ENCODE peak calls at places on chromosomes 12 and 14, in five cellular contexts. One of them, this sample, is unnamed.

GRCh38 chr12:52050116-52050770 is 999 bp upstream of the NR4A1 start:
- DNase-seq in cardiac fibroblast: peak; percentile 48
- DNase-seq in epithelial cell of esophagus: no peak
- DNase-seq in thoracic aorta: no peak
- DNase-seq in GM20000: no peak
- DNase-seq in this sample: peak; percentile 56

GRCh38 chr12:27866382-27867101 is 86.5 kb upstream of the MANSC4 start:
- DNase-seq in cardiac fibroblast: peak; percentile 88
- DNase-seq in epithelial cell of esophagus: peak; percentile 66
- DNase-seq in thoracic aorta: no peak
- DNase-seq in GM20000: no peak
- DNase-seq in this sample: peak; percentile 79

GRCh38 chr12:10169094-10169493 is 2.8 kb downstream of the OLR1 start:
- DNase-seq in cardiac fibroblast: peak; percentile 7
- DNase-seq in epithelial cell of esophagus: no peak
- DNase-seq in thoracic aorta: no peak
- DNase-seq in GM20000: no peak
- DNase-seq in this sample: no peak

GRCh38 chr12:4996714-4997113 is 47.0 kb upstream of the KCNA5 start:
- DNase-seq in cardiac fibroblast: no peak
- DNase-seq in epithelial cell of esophagus: no peak
- DNase-seq in thoracic aorta: no peak
- DNase-seq in GM20000: no peak
- DNase-seq in this sample: no peak

GRCh38 chr14:73365727-73366126 is 92.6 kb downstream of the NUMB start:
- DNase-seq in cardiac fibroblast: peak; percentile 5
- DNase-seq in epithelial cell of esophagus: no peak
- DNase-seq in thoracic aorta: no peak
- DNase-seq in GM20000: no peak
- DNase-seq in this sample: no peak

GRCh38 chr12:8914716-8915526 is 612 bp downstream of the PHC1 start:
- DNase-seq in cardiac fibroblast: peak; percentile 60
- DNase-seq in epithelial cell of esophagus: peak; percentile 72
- DNase-seq in thoracic aorta: no peak
- DNase-seq in GM20000: peak; percentile 85
- DNase-seq in this sample: peak; percentile 61

GRCh38 chr14:106493962-106494823 is 967.8 kb downstream of the TMEM121 start:
- DNase-seq in cardiac fibroblast: no peak
- DNase-seq in epithelial cell of esophagus: no peak
- DNase-seq in thoracic aorta: no peak
- DNase-seq in GM20000: no peak
- DNase-seq in this sample: no peak

GRCh38 chr14:55121628-55122440 is 7.2 kb upstream of the LGALS3 start:
- DNase-seq in cardiac fibroblast: no peak
- DNase-seq in epithelial cell of esophagus: no peak
- DNase-seq in thoracic aorta: no peak
- DNase-seq in GM20000: no peak
- DNase-seq in this sample: no peak

GRCh38 chr12:42259699-42260098 is 21.7 kb upstream of the YAF2 start:
- DNase-seq in cardiac fibroblast: no peak
- DNase-seq in epithelial cell of esophagus: no peak
- DNase-seq in thoracic aorta: no peak
- DNase-seq in GM20000: no peak
- DNase-seq in this sample: no peak

GRCh38 chr12:119412811-119413794 is 78.6 kb downstream of the CCDC60 start:
- DNase-seq in cardiac fibroblast: peak; percentile 82
- DNase-seq in epithelial cell of esophagus: peak; percentile 55
- DNase-seq in thoracic aorta: no peak
- DNase-seq in GM20000: peak; percentile 63
- DNase-seq in this sample: peak; percentile 54

GRCh38 chr12:14843425-14843887 is at the start of gene ART4:
- DNase-seq in cardiac fibroblast: no peak
- DNase-seq in epithelial cell of esophagus: no peak
- DNase-seq in thoracic aorta: no peak
- DNase-seq in GM20000: no peak
- DNase-seq in this sample: no peak

GRCh38 chr12:108099085-108099484 is 30.0 kb upstream of the WSCD2 start:
- DNase-seq in cardiac fibroblast: no peak
- DNase-seq in epithelial cell of esophagus: no peak
- DNase-seq in thoracic aorta: no peak
- DNase-seq in GM20000: no peak
- DNase-seq in this sample: peak; percentile 18

DNA sequence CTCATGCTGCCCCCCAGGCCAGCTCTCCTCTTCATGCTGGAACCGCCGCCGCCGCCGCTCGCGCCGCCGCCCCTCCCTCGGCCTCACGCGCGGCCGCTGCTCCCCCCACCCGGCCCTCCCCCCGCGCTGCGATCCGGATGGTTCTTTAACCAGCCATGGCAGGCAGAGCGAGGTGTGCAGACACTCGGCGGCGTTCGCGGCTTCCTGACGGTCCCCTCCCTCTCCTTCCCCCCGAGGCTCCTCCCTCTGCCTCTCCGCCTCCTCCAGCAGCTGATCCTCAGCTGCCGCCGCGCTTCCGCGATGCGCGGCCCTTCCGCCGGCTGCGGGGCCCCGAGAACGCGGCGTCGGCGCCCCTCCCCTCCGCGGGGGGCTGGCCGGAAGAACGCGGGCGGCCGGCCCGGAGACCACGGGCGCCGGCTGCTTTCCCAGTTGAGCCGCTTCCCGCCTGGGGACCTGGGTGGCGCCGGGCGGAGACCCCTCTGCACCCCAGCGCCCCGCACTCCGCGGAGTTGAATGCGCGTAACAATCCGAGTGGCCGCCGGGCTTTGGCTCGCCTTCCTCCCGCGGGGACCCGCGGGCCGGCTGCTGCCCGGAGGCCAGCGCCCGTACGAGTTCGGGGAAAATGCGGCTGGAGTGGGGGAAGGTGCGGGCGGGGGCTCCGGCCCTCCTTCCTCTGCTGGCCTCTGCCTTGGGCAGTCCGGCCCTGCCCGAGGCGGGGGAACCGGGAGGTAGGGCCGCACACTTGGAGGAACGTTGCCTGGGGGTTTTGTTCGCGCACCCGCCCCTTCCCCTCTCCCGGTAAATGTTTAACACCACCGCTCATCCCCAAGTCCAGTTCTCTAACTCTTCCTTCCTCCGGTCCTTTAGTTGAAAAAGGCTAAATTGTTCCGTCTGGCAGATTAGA is at the start of gene DCAF5:
- DNase-seq in cardiac fibroblast: peak; percentile 92
- DNase-seq in epithelial cell of esophagus: peak; percentile 97
- DNase-seq in thoracic aorta: peak; percentile 76
- DNase-seq in GM20000: peak; percentile 99
- DNase-seq in this sample: peak; percentile 93
- TF ChIP-seq CTCF in cardiac fibroblast: no peak
- TF ChIP-seq CTCF in epithelial cell of esophagus: no peak
- TF ChIP-seq CTCF in thoracic aorta: no peak
- TF ChIP-seq CTCF in GM20000: no peak
- TF ChIP-seq CTCF in this sample: no peak

GRCh38 chr14:58272589-58273372 is 25.6 kb upstream of the ARID4A start:
- DNase-seq in cardiac fibroblast: peak; percentile 53
- DNase-seq in epithelial cell of esophagus: peak; percentile 33
- DNase-seq in thoracic aorta: no peak
- DNase-seq in GM20000: no peak
- DNase-seq in this sample: peak; percentile 34
- TF ChIP-seq CTCF in cardiac fibroblast: peak; percentile 29
- TF ChIP-seq CTCF in epithelial cell of esophagus: peak; percentile 39
- TF ChIP-seq CTCF in thoracic aorta: no peak
- TF ChIP-seq CTCF in GM20000: no peak
- TF ChIP-seq CTCF in this sample: no peak

GRCh38 chr12:132556216-132556615 is 54.2 kb downstream of the LRCOL1 start:
- DNase-seq in cardiac fibroblast: no peak
- DNase-seq in epithelial cell of esophagus: no peak
- DNase-seq in thoracic aorta: no peak
- DNase-seq in GM20000: no peak
- DNase-seq in this sample: no peak

GRCh38 chr12:132557291-132557968 is 53.0 kb downstream of the LRCOL1 start:
- DNase-seq in cardiac fibroblast: no peak
- DNase-seq in epithelial cell of esophagus: no peak
- DNase-seq in thoracic aorta: no peak
- DNase-seq in GM20000: no peak
- DNase-seq in this sample: no peak

GRCh38 chr12:132556801-132557200 is 53.6 kb downstream of the LRCOL1 start:
- DNase-seq in cardiac fibroblast: no peak
- DNase-seq in epithelial cell of esophagus: no peak
- DNase-seq in thoracic aorta: no peak
- DNase-seq in GM20000: no peak
- DNase-seq in this sample: no peak

GRCh38 chr12:132555686-132556085 is 54.7 kb downstream of the LRCOL1 start:
- DNase-seq in cardiac fibroblast: no peak
- DNase-seq in epithelial cell of esophagus: no peak
- DNase-seq in thoracic aorta: no peak
- DNase-seq in GM20000: no peak
- DNase-seq in this sample: no peak

DNA sequence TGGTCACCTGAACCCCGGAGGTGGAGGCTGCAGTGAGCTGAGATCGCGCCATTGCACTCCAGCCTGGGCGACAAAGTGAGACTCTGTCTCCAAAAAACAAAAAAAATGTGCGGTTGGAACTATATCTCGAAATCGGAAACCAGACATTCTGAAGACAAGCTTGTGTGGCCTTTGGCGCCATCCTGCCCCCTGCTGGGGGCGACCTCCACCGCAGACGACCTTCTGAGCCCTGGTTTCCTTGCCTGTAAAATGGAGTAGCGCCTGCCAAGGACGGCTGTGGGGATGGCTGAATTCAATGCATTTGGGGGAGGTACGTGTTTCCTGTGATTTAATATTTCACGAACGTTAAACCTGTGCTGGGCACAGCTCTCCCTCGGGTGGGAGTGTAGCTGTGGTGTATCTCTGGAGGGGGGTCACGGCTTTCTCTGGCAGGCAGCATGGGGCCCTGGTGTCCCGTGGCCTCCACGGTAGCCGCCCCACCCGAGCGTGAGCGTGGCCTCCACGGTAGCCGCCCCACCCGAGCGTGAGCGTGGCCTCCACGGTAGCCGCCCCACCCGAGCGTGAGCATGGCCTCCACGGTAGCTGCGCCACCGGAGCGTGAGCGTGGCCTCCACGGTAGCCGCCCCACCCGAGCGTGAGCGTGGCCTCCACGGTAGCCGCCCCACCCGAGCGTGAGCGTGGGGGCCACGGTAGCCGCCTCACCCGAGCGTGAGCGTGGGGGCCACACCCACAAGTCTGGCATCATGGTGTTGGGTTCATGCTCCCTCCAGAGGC is 55.3 kb downstream of the LRCOL1 start:
- DNase-seq in cardiac fibroblast: no peak
- DNase-seq in epithelial cell of esophagus: peak; percentile 15
- DNase-seq in thoracic aorta: no peak
- DNase-seq in GM20000: no peak
- DNase-seq in this sample: no peak
- TF ChIP-seq CTCF in cardiac fibroblast: peak; percentile 29
- TF ChIP-seq CTCF in epithelial cell of esophagus: peak; percentile 35
- TF ChIP-seq CTCF in thoracic aorta: no peak
- TF ChIP-seq CTCF in GM20000: peak; percentile 23
- TF ChIP-seq CTCF in this sample: peak; percentile 28

DNA sequence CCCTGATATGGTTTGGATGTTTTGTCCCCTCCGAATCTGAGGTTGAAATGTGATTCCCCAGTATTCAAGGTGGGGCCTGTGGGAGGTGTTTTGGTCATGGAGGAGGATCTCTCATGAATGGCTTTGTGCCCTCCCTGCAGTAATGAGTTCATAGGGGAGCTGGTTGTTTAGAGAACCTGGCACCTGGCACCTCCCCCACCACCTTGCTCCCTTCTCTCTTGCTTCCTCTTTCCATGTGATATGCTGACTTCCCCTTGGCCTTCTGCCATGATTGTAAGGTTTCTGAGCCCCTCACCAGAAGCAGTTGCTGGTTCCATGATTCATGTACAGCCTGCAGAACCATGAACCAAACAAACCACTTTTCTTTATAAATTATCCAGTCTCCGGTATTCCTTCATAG is 32.6 kb downstream of the CD163L1 start:
- DNase-seq in cardiac fibroblast: no peak
- DNase-seq in epithelial cell of esophagus: no peak
- DNase-seq in thoracic aorta: no peak
- DNase-seq in GM20000: no peak
- DNase-seq in this sample: no peak
- TF ChIP-seq CTCF in cardiac fibroblast: no peak
- TF ChIP-seq CTCF in epithelial cell of esophagus: no peak
- TF ChIP-seq CTCF in thoracic aorta: no peak
- TF ChIP-seq CTCF in GM20000: no peak
- TF ChIP-seq CTCF in this sample: no peak

DNA sequence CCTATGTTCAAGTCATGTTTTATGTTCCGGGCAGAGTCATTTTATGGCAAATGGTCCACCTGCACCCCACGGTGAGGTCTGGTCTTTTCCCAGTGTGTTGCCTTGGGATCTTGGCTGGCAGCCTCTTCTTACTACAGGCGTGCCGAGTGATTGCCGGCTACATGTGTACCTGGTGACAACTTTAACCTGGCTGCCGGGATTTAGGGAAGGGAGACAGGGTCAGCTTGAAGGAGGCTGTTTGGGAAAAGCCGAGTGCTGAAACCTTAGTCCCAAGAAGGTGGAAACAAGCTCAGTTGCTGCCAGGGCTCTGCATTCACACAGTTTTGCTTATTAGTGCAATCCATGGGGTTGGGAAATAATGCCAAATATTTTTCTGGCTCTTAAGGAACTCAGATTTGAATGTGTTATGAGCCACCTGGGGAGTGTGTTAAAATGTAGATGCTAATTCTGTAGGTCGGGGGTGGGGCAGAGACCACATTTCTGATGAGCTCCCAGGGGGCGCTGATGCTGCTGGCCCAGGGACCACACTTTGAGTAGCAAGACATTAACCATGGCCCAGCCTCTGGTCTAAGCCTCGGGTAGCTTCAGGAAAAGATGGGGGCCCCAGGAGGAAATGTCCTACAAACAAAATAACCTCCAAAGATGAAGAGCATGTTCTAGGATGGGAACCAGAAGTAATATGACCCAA is 179.6 kb downstream of the TBX5 start:
- DNase-seq in cardiac fibroblast: no peak
- DNase-seq in epithelial cell of esophagus: no peak
- DNase-seq in thoracic aorta: no peak
- DNase-seq in GM20000: no peak
- DNase-seq in this sample: no peak
- TF ChIP-seq CTCF in cardiac fibroblast: no peak
- TF ChIP-seq CTCF in epithelial cell of esophagus: no peak
- TF ChIP-seq CTCF in thoracic aorta: no peak
- TF ChIP-seq CTCF in GM20000: no peak
- TF ChIP-seq CTCF in this sample: no peak

GRCh38 chr12:92927055-92927435 is 2.0 kb downstream of the EEA1 start:
- DNase-seq in cardiac fibroblast: peak; percentile 63
- DNase-seq in epithelial cell of esophagus: peak; percentile 80
- DNase-seq in thoracic aorta: no peak
- DNase-seq in GM20000: peak; percentile 48
- DNase-seq in this sample: peak; percentile 57
- TF ChIP-seq CTCF in cardiac fibroblast: peak; percentile 16
- TF ChIP-seq CTCF in epithelial cell of esophagus: no peak
- TF ChIP-seq CTCF in thoracic aorta: no peak
- TF ChIP-seq CTCF in GM20000: no peak
- TF ChIP-seq CTCF in this sample: no peak

GRCh38 chr12:131473721-131474709 is 236.9 kb upstream of the SFSWAP start:
- DNase-seq in cardiac fibroblast: no peak
- DNase-seq in epithelial cell of esophagus: no peak
- DNase-seq in thoracic aorta: no peak
- DNase-seq in GM20000: no peak
- DNase-seq in this sample: no peak
- TF ChIP-seq CTCF in cardiac fibroblast: no peak
- TF ChIP-seq CTCF in epithelial cell of esophagus: no peak
- TF ChIP-seq CTCF in thoracic aorta: no peak
- TF ChIP-seq CTCF in GM20000: no peak
- TF ChIP-seq CTCF in this sample: no peak